ENCODE peak calls at places on chromosomes 7 and 10, in ten cellular contexts. B, S, Q, N, A, W, C, K, M and D are unnamed samples.

GRCh38 chr7:20035279-20035875 is 181.8 kb downstream of the MACC1 start:
- DNase-seq in B (no peak), S (no peak), Q (no peak), N (no peak), A (no peak), W (no peak), C (no peak), K (no peak), M (no peak), D (no peak)

GRCh38 chr7:66790725-66791124 is 50.2 kb downstream of the RABGEF1 start:
- DNase-seq in B (no peak), S (no peak), Q (no peak), N (no peak), A (no peak), W (no peak), C (no peak), K (no peak), M (no peak), D (no peak)

GRCh38 chr10:97718659-97719142 is 5.2 kb downstream of the MARVELD1 start:
- DNase-seq in B (no peak), S (no peak), Q (no peak), N (no peak), A (no peak), W (no peak), C (peak), K (no peak), M (peak), D (no peak)

GRCh38 chr7:66099551-66100407 is 14.9 kb upstream of the CRCP start:
- DNase-seq in B (peak), S (no peak), Q (no peak), N (peak), A (peak), W (peak), C (peak), K (peak), M (peak), D (peak)

GRCh38 chr7:142808802-142809583 is 38.2 kb downstream of the PRSS2 start:
- DNase-seq in B (peak), S (peak), Q (no peak), N (no peak), A (no peak), W (peak), C (no peak), K (no peak), M (no peak), D (peak)

GRCh38 chr10:131681122-131681521 is 219.7 kb upstream of the PPP2R2D start:
- DNase-seq in B (no peak), S (no peak), Q (no peak), N (no peak), A (no peak), W (no peak), C (no peak), K (no peak), M (no peak), D (no peak)

GRCh38 chr10:75972494-75973276 is 541.3 kb downstream of the LRMDA start:
- DNase-seq in B (no peak), S (no peak), Q (no peak), N (no peak), A (no peak), W (peak), C (no peak), K (peak), M (peak), D (no peak)

GRCh38 chr10:30013684-30014246 is 45.6 kb downstream of the JCAD start:
- DNase-seq in B (no peak), S (no peak), Q (no peak), N (no peak), A (no peak), W (peak), C (peak), K (no peak), M (peak), D (no peak)

GRCh38 chr7:158657189-158657746 is 47.3 kb downstream of the NCAPG2 start:
- DNase-seq in B (no peak), S (no peak), Q (no peak), N (no peak), A (no peak), W (no peak), C (no peak), K (no peak), M (no peak), D (peak)

GRCh38 chr7:38244516-38244915 is 28.9 kb downstream of the TARP start:
- DNase-seq in B (no peak), S (no peak), Q (no peak), N (no peak), A (no peak), W (no peak), C (no peak), K (no peak), M (no peak), D (no peak)

GRCh38 chr7:20310963-20311742 is 19.5 kb upstream of the ITGB8 start:
- DNase-seq in B (no peak), S (no peak), Q (no peak), N (no peak), A (no peak), W (peak), C (peak), K (peak), M (peak), D (peak)

GRCh38 chr7:4871930-4872675 is 10.3 kb upstream of the PAPOLB start:
- DNase-seq in B (no peak), S (no peak), Q (no peak), N (no peak), A (no peak), W (no peak), C (no peak), K (no peak), M (no peak), D (no peak)

GRCh38 chr10:66629976-66630375 is 295.9 kb upstream of the LRRTM3 start:
- DNase-seq in B (no peak), S (no peak), Q (no peak), N (no peak), A (no peak), W (peak), C (no peak), K (no peak), M (no peak), D (no peak)

GRCh38 chr10:21173964-21174669 is 277.0 kb upstream of the NEBL start:
- DNase-seq in B (peak), S (no peak), Q (peak), N (peak), A (peak), W (no peak), C (peak), K (no peak), M (peak), D (no peak)

GRCh38 chr7:107051376-107051775 is 6.9 kb downstream of the PRKAR2B start:
- DNase-seq in B (no peak), S (no peak), Q (no peak), N (no peak), A (no peak), W (no peak), C (no peak), K (no peak), M (no peak), D (no peak)

GRCh38 chr7:100793806-100794660 is 33.3 kb downstream of the EPHB4 start:
- DNase-seq in B (no peak), S (no peak), Q (no peak), N (no peak), A (no peak), W (peak), C (peak), K (no peak), M (peak), D (no peak)

GRCh38 chr7:20075992-20076813 is 141.0 kb downstream of the MACC1 start:
- DNase-seq in B (no peak), S (no peak), Q (no peak), N (no peak), A (no peak), W (no peak), C (no peak), K (no peak), M (no peak), D (no peak)

GRCh38 chr7:98110249-98111022 is 3.8 kb downstream of the LMTK2 start:
- DNase-seq in B (no peak), S (no peak), Q (no peak), N (no peak), A (peak), W (peak), C (peak), K (peak), M (no peak), D (no peak)

GRCh38 chr7:4006687-4007086 is 675.4 kb upstream of the FOXK1 start:
- DNase-seq in B (no peak), S (no peak), Q (no peak), N (no peak), A (no peak), W (no peak), C (peak), K (no peak), M (peak), D (no peak)